ENCODE peak calls at places on chromosomes 11 and 22, in six cellular contexts. Q is NCI-H1417, F is MV-4-11, G is thoracic aorta, U is tibial nerve, D is astrocyte of the spinal cord. V is an unnamed sample.

GRCh38 chr22:25068701-25069100 is 116.2 kb downstream of the KIAA1671 start:
- DNase-seq in D (no peak), Q (no peak), U (no peak), G (no peak), F (no peak), V (no peak)

GRCh38 chr11:26276798-26277424 is 55.0 kb upstream of the ANO3 start:
- DNase-seq in F (peak), Q (peak), U (peak), G (no peak), D (peak), V (peak)

GRCh38 chr11:69949327-69949726 is 128.8 kb upstream of the ANO1 start:
- DNase-seq in D (peak), F (no peak), U (no peak), Q (no peak), G (peak), V (no peak)

GRCh38 chr11:96293583-96293982 is 49.4 kb downstream of the MAML2 start:
- DNase-seq in G (no peak), D (peak), U (no peak), Q (no peak), F (peak), V (no peak)

GRCh38 chr11:83118814-83119213 is 38.1 kb upstream of the PCF11 start:
- DNase-seq in D (no peak), U (no peak), F (no peak), Q (no peak), G (no peak), V (no peak)

GRCh38 chr22:17781319-17782031 is 7.2 kb upstream of the BID start:
- DNase-seq in G (no peak), U (no peak), Q (no peak), D (peak), F (no peak), V (no peak)

GRCh38 chr11:64713031-64713780 is 9.8 kb downstream of the NRXN2 start:
- DNase-seq in U (no peak), Q (peak), G (no peak), D (peak), F (no peak), V (no peak)

GRCh38 chr22:40220316-40221054 is 42.8 kb downstream of the TNRC6B start:
- DNase-seq in U (no peak), G (no peak), F (peak), D (peak), Q (peak), V (no peak)

GRCh38 chr11:32891657-32892354 is 805 bp upstream of the QSER1 start:
- DNase-seq in U (no peak), Q (no peak), F (peak), D (no peak), G (no peak), V (no peak)

GRCh38 chr11:76140912-76141574 is 65.3 kb downstream of the WNT11 start:
- DNase-seq in G (no peak), F (no peak), U (no peak), Q (no peak), D (no peak), V (peak)

GRCh38 chr11:129115652-129116585 is 76.2 kb downstream of the ARHGAP32 start:
- DNase-seq in U (no peak), G (no peak), D (peak), Q (no peak), F (no peak), V (no peak)

GRCh38 chr22:20243545-20244249 is 24.4 kb downstream of the RTN4R start:
- DNase-seq in Q (peak), F (peak), U (no peak), D (peak), G (no peak), V (peak)

GRCh38 chr22:32016081-32016480 is 27.0 kb upstream of the SLC5A1 start:
- DNase-seq in G (no peak), U (no peak), D (no peak), F (peak), Q (no peak), V (no peak)

V was measured in head of caudate nucleus.